ENCODE peak calls at places on chromosome 3, in six cellular contexts. One of them, this sample, is unnamed.

GRCh38 chr3:161108840-161109239 is 3.7 kb upstream of the B3GALNT1 start:
- DNase-seq in fibroblast of the aortic adventitia: peak
- DNase-seq in endodermal cell: no peak
- DNase-seq in neuronal stem cell: no peak
- DNase-seq in upper lobe of left lung: no peak
- DNase-seq in GM12865: no peak
- DNase-seq in this sample: no peak

GRCh38 chr3:45261333-45262110 is 35.4 kb upstream of the TMEM158 start:
- DNase-seq in upper lobe of left lung: no peak
- DNase-seq in fibroblast of the aortic adventitia: no peak
- DNase-seq in neuronal stem cell: no peak
- DNase-seq in endodermal cell: peak
- DNase-seq in GM12865: no peak
- DNase-seq in this sample: no peak

GRCh38 chr3:57974796-57975388 is 33.3 kb upstream of the FLNB start:
- DNase-seq in neuronal stem cell: no peak
- DNase-seq in endodermal cell: peak
- DNase-seq in fibroblast of the aortic adventitia: peak
- DNase-seq in upper lobe of left lung: no peak
- DNase-seq in GM12865: no peak
- DNase-seq in this sample: peak

GRCh38 chr3:156150434-156151066 is 30.2 kb downstream of the KCNAB1 start:
- DNase-seq in upper lobe of left lung: no peak
- DNase-seq in neuronal stem cell: peak
- DNase-seq in GM12865: peak
- DNase-seq in endodermal cell: peak
- DNase-seq in fibroblast of the aortic adventitia: peak
- DNase-seq in this sample: peak

GRCh38 chr3:19543212-19543841 is 390.7 kb downstream of the EFHB start:
- DNase-seq in fibroblast of the aortic adventitia: no peak
- DNase-seq in GM12865: peak
- DNase-seq in neuronal stem cell: peak
- DNase-seq in endodermal cell: peak
- DNase-seq in upper lobe of left lung: no peak
- DNase-seq in this sample: no peak

GRCh38 chr3:6168242-6168641 is 692.7 kb upstream of the GRM7 start:
- DNase-seq in fibroblast of the aortic adventitia: no peak
- DNase-seq in neuronal stem cell: no peak
- DNase-seq in GM12865: peak
- DNase-seq in upper lobe of left lung: no peak
- DNase-seq in endodermal cell: no peak
- DNase-seq in this sample: no peak

GRCh38 chr3:13258986-13259514 is 161.1 kb downstream of the NUP210 start:
- DNase-seq in fibroblast of the aortic adventitia: no peak
- DNase-seq in upper lobe of left lung: no peak
- DNase-seq in neuronal stem cell: no peak
- DNase-seq in GM12865: no peak
- DNase-seq in endodermal cell: no peak
- DNase-seq in this sample: no peak

GRCh38 chr3:8524656-8525399 is 23.2 kb downstream of the LMCD1 start:
- DNase-seq in upper lobe of left lung: no peak
- DNase-seq in endodermal cell: no peak
- DNase-seq in fibroblast of the aortic adventitia: no peak
- DNase-seq in GM12865: peak
- DNase-seq in neuronal stem cell: no peak
- DNase-seq in this sample: no peak

GRCh38 chr3:63976166-63976861 is 47.0 kb downstream of the PSMD6 start:
- DNase-seq in endodermal cell: no peak
- DNase-seq in neuronal stem cell: no peak
- DNase-seq in GM12865: no peak
- DNase-seq in upper lobe of left lung: no peak
- DNase-seq in fibroblast of the aortic adventitia: peak
- DNase-seq in this sample: no peak

GRCh38 chr3:197298858-197299854 is 744 bp upstream of the DLG1 start:
- DNase-seq in fibroblast of the aortic adventitia: peak
- DNase-seq in GM12865: peak
- DNase-seq in upper lobe of left lung: peak
- DNase-seq in endodermal cell: peak
- DNase-seq in neuronal stem cell: peak
- DNase-seq in this sample: peak

GRCh38 chr3:183488343-183488742 is 59.9 kb upstream of the MCF2L2 start:
- DNase-seq in fibroblast of the aortic adventitia: no peak
- DNase-seq in endodermal cell: peak
- DNase-seq in neuronal stem cell: no peak
- DNase-seq in GM12865: no peak
- DNase-seq in upper lobe of left lung: no peak
- DNase-seq in this sample: no peak

GRCh38 chr3:71099997-71100719 is 483.4 kb downstream of the FOXP1 start:
- DNase-seq in upper lobe of left lung: no peak
- DNase-seq in fibroblast of the aortic adventitia: peak
- DNase-seq in GM12865: no peak
- DNase-seq in endodermal cell: no peak
- DNase-seq in neuronal stem cell: no peak
- DNase-seq in this sample: no peak

GRCh38 chr3:154428369-154429206 is 1.4 kb downstream of the GPR149 start:
- DNase-seq in endodermal cell: peak
- DNase-seq in fibroblast of the aortic adventitia: no peak
- DNase-seq in upper lobe of left lung: peak
- DNase-seq in neuronal stem cell: peak
- DNase-seq in GM12865: no peak
- DNase-seq in this sample: no peak

GRCh38 chr3:63656791-63657190 is 4.3 kb downstream of the SNTN start:
- DNase-seq in neuronal stem cell: no peak
- DNase-seq in GM12865: no peak
- DNase-seq in endodermal cell: no peak
- DNase-seq in fibroblast of the aortic adventitia: peak
- DNase-seq in upper lobe of left lung: no peak
- DNase-seq in this sample: no peak

GRCh38 chr3:151407928-151408327 is 23.4 kb upstream of the P2RY12 start:
- DNase-seq in GM12865: no peak
- DNase-seq in endodermal cell: no peak
- DNase-seq in upper lobe of left lung: no peak
- DNase-seq in neuronal stem cell: no peak
- DNase-seq in fibroblast of the aortic adventitia: no peak
- DNase-seq in this sample: no peak

GRCh38 chr3:187024561-187025226 is 94.4 kb downstream of the ST6GAL1 start:
- DNase-seq in upper lobe of left lung: no peak
- DNase-seq in neuronal stem cell: no peak
- DNase-seq in fibroblast of the aortic adventitia: no peak
- DNase-seq in endodermal cell: no peak
- DNase-seq in GM12865: no peak
- DNase-seq in this sample: no peak

GRCh38 chr3:168865022-168865551 is 769.4 kb upstream of the GOLIM4 start:
- DNase-seq in fibroblast of the aortic adventitia: peak
- DNase-seq in endodermal cell: no peak
- DNase-seq in upper lobe of left lung: no peak
- DNase-seq in GM12865: peak
- DNase-seq in neuronal stem cell: peak
- DNase-seq in this sample: peak

GRCh38 chr3:46027736-46028397 is 584 bp upstream of the XCR1 start:
- DNase-seq in GM12865: peak
- DNase-seq in upper lobe of left lung: no peak
- DNase-seq in neuronal stem cell: no peak
- DNase-seq in endodermal cell: no peak
- DNase-seq in fibroblast of the aortic adventitia: peak
- DNase-seq in this sample: no peak

GRCh38 chr3:111582114-111582461 is 13.1 kb downstream of the ZBED2 start:
- DNase-seq in GM12865: no peak
- DNase-seq in fibroblast of the aortic adventitia: peak
- DNase-seq in endodermal cell: no peak
- DNase-seq in neuronal stem cell: no peak
- DNase-seq in upper lobe of left lung: peak
- DNase-seq in this sample: no peak

GRCh38 chr3:184620101-184620798 is 58.7 kb downstream of the EPHB3 start:
- DNase-seq in upper lobe of left lung: no peak
- DNase-seq in neuronal stem cell: no peak
- DNase-seq in endodermal cell: no peak
- DNase-seq in fibroblast of the aortic adventitia: peak
- DNase-seq in GM12865: no peak
- DNase-seq in this sample: peak

GRCh38 chr3:36540898-36541518 is 160.7 kb downstream of the STAC start:
- DNase-seq in fibroblast of the aortic adventitia: peak
- DNase-seq in GM12865: no peak
- DNase-seq in upper lobe of left lung: no peak
- DNase-seq in neuronal stem cell: peak
- DNase-seq in endodermal cell: peak
- DNase-seq in this sample: no peak

GRCh38 chr3:171749128-171749527 is 61.2 kb downstream of the PLD1 start:
- DNase-seq in endodermal cell: no peak
- DNase-seq in neuronal stem cell: no peak
- DNase-seq in upper lobe of left lung: no peak
- DNase-seq in fibroblast of the aortic adventitia: peak
- DNase-seq in GM12865: no peak
- DNase-seq in this sample: no peak

GRCh38 chr3:33441322-33441976 is 1.2 kb upstream of the UBP1 start:
- DNase-seq in neuronal stem cell: no peak
- DNase-seq in upper lobe of left lung: no peak
- DNase-seq in GM12865: no peak
- DNase-seq in endodermal cell: no peak
- DNase-seq in fibroblast of the aortic adventitia: no peak
- DNase-seq in this sample: no peak

GRCh38 chr3:152255290-152255689 is 13.4 kb upstream of the MBNL1 start:
- DNase-seq in upper lobe of left lung: no peak
- DNase-seq in endodermal cell: no peak
- DNase-seq in fibroblast of the aortic adventitia: no peak
- DNase-seq in GM12865: no peak
- DNase-seq in neuronal stem cell: no peak
- DNase-seq in this sample: no peak

DNA sequence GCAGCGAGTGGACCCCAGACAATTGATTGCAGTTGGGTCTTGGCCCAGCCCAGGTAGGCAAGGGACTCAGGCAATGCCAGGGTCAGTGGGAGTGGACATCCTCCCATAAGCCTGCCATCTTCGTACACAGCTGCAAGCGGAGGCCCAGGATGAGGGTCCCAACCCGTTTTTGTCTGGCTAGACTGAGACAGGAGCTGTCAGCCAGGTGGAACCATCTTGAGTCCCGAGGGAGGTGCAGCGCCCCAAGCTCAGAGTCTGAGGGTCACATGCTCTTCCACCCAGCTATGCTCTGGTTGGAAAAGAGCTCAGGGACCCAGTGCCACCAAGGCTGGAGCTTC is 22.6 kb upstream of the IP6K2 start:
- DNase-seq in upper lobe of left lung: no peak
- DNase-seq in neuronal stem cell: no peak
- DNase-seq in fibroblast of the aortic adventitia: no peak
- DNase-seq in GM12865: no peak
- DNase-seq in endodermal cell: no peak
- DNase-seq in this sample: no peak
- H3K4me3 ChIP-seq in upper lobe of left lung: no peak
- H3K4me3 ChIP-seq in neuronal stem cell: no peak
- H3K4me3 ChIP-seq in fibroblast of the aortic adventitia: no peak
- H3K4me3 ChIP-seq in GM12865: no peak
- H3K4me3 ChIP-seq in endodermal cell: no peak
- H3K4me3 ChIP-seq in this sample: no peak

GRCh38 chr3:144185291-144185690 is 213.7 kb downstream of the DIPK2A start:
- DNase-seq in neuronal stem cell: no peak
- DNase-seq in GM12865: no peak
- DNase-seq in fibroblast of the aortic adventitia: no peak
- DNase-seq in upper lobe of left lung: no peak
- DNase-seq in endodermal cell: no peak
- DNase-seq in this sample: no peak
- H3K4me3 ChIP-seq in neuronal stem cell: no peak
- H3K4me3 ChIP-seq in GM12865: no peak
- H3K4me3 ChIP-seq in fibroblast of the aortic adventitia: no peak
- H3K4me3 ChIP-seq in upper lobe of left lung: no peak
- H3K4me3 ChIP-seq in endodermal cell: no peak
- H3K4me3 ChIP-seq in this sample: no peak

GRCh38 chr3:108546692-108547091 is 36.3 kb upstream of the MYH15 start:
- DNase-seq in neuronal stem cell: no peak
- DNase-seq in GM12865: no peak
- DNase-seq in upper lobe of left lung: no peak
- DNase-seq in fibroblast of the aortic adventitia: no peak
- DNase-seq in endodermal cell: no peak
- DNase-seq in this sample: no peak
- H3K4me3 ChIP-seq in neuronal stem cell: no peak
- H3K4me3 ChIP-seq in GM12865: no peak
- H3K4me3 ChIP-seq in upper lobe of left lung: no peak
- H3K4me3 ChIP-seq in fibroblast of the aortic adventitia: peak
- H3K4me3 ChIP-seq in endodermal cell: no peak
- H3K4me3 ChIP-seq in this sample: no peak

DNA sequence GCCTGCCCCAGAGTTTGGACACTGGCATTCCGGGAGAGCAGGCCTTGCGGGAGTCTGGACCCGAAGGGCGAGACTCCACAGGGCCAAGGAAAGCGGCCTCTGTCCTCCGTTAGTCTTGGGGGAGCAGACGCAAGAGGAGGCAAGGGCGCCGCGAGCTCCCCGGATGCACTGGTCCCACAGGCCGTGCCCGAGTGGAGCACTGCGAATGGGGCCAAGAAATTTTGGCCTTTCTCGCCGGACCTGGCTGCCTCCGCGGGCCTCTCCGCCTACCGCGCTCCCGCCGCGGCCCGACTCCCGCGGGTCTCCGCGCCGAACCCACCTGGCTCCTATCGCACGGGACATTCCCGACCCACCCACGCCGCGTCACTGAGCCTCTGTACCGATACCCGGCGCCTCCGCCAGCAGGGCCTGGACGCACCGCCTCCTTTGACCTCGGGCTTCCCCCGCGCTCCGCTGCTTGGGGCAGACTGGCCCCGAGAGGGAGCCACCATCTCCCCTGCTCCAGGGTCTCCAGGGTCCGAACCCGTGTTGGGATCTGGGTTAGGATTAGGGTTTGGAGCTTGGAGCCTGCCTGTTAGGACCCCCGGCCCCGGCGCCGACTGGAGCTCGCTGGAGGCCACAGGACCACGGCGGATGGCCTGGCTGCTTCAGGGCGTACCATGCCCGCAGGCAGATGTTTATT is 11.8 kb downstream of the SHOX2 start:
- DNase-seq in fibroblast of the aortic adventitia: no peak
- DNase-seq in GM12865: peak
- DNase-seq in upper lobe of left lung: no peak
- DNase-seq in neuronal stem cell: no peak
- DNase-seq in endodermal cell: peak
- DNase-seq in this sample: no peak
- H3K4me3 ChIP-seq in fibroblast of the aortic adventitia: no peak
- H3K4me3 ChIP-seq in GM12865: peak
- H3K4me3 ChIP-seq in upper lobe of left lung: no peak
- H3K4me3 ChIP-seq in neuronal stem cell: peak
- H3K4me3 ChIP-seq in endodermal cell: peak
- H3K4me3 ChIP-seq in this sample: no peak

GRCh38 chr3:10180738-10181295 is 16.1 kb downstream of the IRAK2 start:
- DNase-seq in fibroblast of the aortic adventitia: no peak
- DNase-seq in GM12865: no peak
- DNase-seq in upper lobe of left lung: no peak
- DNase-seq in endodermal cell: no peak
- DNase-seq in neuronal stem cell: no peak
- DNase-seq in this sample: no peak
- H3K4me3 ChIP-seq in fibroblast of the aortic adventitia: no peak
- H3K4me3 ChIP-seq in GM12865: no peak
- H3K4me3 ChIP-seq in upper lobe of left lung: no peak
- H3K4me3 ChIP-seq in endodermal cell: no peak
- H3K4me3 ChIP-seq in neuronal stem cell: no peak
- H3K4me3 ChIP-seq in this sample: no peak